ENCODE peak calls at places on chromosomes 2 and 18, in seven cellular contexts. D, C, F, U, W, A and V are unnamed samples.

GRCh38 chr2:158473719-158474392 is 17.1 kb downstream of the PKP4 start:
- DNase-seq in D (no peak), C (no peak), F (no peak), U (no peak), W (no peak), A (no peak), V (no peak)

GRCh38 chr18:75223687-75224347 is 13.2 kb downstream of the TSHZ1 start:
- DNase-seq in D (no peak), C (peak; percentile 53), F (no peak), U (no peak), W (no peak), A (no peak), V (no peak)

GRCh38 chr2:69163109-69163508 is 150.1 kb downstream of the ANTXR1 start:
- DNase-seq in D (peak; percentile 70), C (no peak), F (no peak), U (no peak), W (no peak), A (no peak), V (no peak)

GRCh38 chr2:113117594-113118262 is 9.7 kb upstream of the IL1RN start:
- DNase-seq in D (no peak), C (no peak), F (peak; percentile 68), U (no peak), W (no peak), A (no peak), V (no peak)

GRCh38 chr2:186611526-186611925 is 21.7 kb downstream of the ITGAV start:
- DNase-seq in D (no peak), C (no peak), F (no peak), U (no peak), W (no peak), A (no peak), V (no peak)

GRCh38 chr2:60957643-60958042 is 59.9 kb upstream of the PEX13 start:
- DNase-seq in D (peak; percentile 28), C (no peak), F (no peak), U (no peak), W (no peak), A (no peak), V (peak; percentile 74)

GRCh38 chr2:205323929-205324328 is 358.4 kb upstream of the NRP2 start:
- DNase-seq in D (no peak), C (no peak), F (no peak), U (no peak), W (no peak), A (no peak), V (no peak)

GRCh38 chr2:199784512-199784911 is 66.5 kb downstream of the FTCDNL1 start:
- DNase-seq in D (no peak), C (no peak), F (no peak), U (no peak), W (no peak), A (no peak), V (no peak)

GRCh38 chr2:130785466-130786055 is 30.2 kb downstream of the AMER3 start:
- DNase-seq in D (no peak), C (no peak), F (no peak), U (no peak), W (no peak), A (no peak), V (no peak)

GRCh38 chr2:121153516-121153915 is 131.5 kb downstream of the TFCP2L1 start:
- DNase-seq in D (no peak), C (no peak), F (no peak), U (no peak), W (no peak), A (no peak), V (no peak)

GRCh38 chr18:66534110-66534509 is 69.8 kb downstream of the CDH19 start:
- DNase-seq in D (no peak), C (no peak), F (no peak), U (no peak), W (no peak), A (no peak), V (no peak)

GRCh38 chr2:211611061-211611518 is 927.5 kb downstream of the ERBB4 start:
- DNase-seq in D (peak; percentile 1), C (no peak), F (no peak), U (no peak), W (no peak), A (peak; percentile 9), V (no peak)

GRCh38 chr2:202169131-202169530 is 69.3 kb downstream of the SUMO1 start:
- DNase-seq in D (no peak), C (no peak), F (no peak), U (no peak), W (no peak), A (no peak), V (no peak)

GRCh38 chr2:187942876-187943275 is 348.8 kb upstream of the GULP1 start:
- DNase-seq in D (no peak), C (no peak), F (no peak), U (no peak), W (no peak), A (no peak), V (no peak)

GRCh38 chr2:15200581-15200980 is 360.6 kb downstream of the NBAS start:
- DNase-seq in D (no peak), C (no peak), F (no peak), U (no peak), W (no peak), A (no peak), V (no peak)

GRCh38 chr2:168915433-168916328 is 14.6 kb downstream of the G6PC2 start:
- DNase-seq in D (no peak), C (no peak), F (no peak), U (no peak), W (no peak), A (no peak), V (no peak)

GRCh38 chr2:191150451-191151314 is at the start of gene STAT4:
- DNase-seq in D (no peak), C (peak; percentile 43), F (peak; percentile 92), U (peak; percentile 71), W (no peak), A (peak; percentile 89), V (peak; percentile 93)

GRCh38 chr2:173999724-174000123 is 34.6 kb upstream of the SP3 start:
- DNase-seq in D (no peak), C (no peak), F (no peak), U (no peak), W (no peak), A (no peak), V (no peak)

GRCh38 chr2:168246483-168247340 is 683 bp downstream of the STK39 start:
- DNase-seq in D (peak; percentile 73), C (peak; percentile 59), F (peak; percentile 93), U (peak; percentile 58), W (peak; percentile 44), A (peak; percentile 90), V (peak; percentile 88)

GRCh38 chr18:41881285-41881684 is 73.7 kb upstream of the PIK3C3 start:
- DNase-seq in D (no peak), C (no peak), F (no peak), U (no peak), W (no peak), A (no peak), V (no peak)

GRCh38 chr2:197088694-197089093 is 162.2 kb upstream of the PGAP1 start:
- DNase-seq in D (peak; percentile 48), C (no peak), F (no peak), U (no peak), W (no peak), A (no peak), V (no peak)

GRCh38 chr18:34001376-34001775 is 223.3 kb downstream of the NOL4 start:
- DNase-seq in D (no peak), C (no peak), F (no peak), U (no peak), W (no peak), A (no peak), V (no peak)

GRCh38 chr18:62555135-62555534 is 32.3 kb downstream of the ZCCHC2 start:
- DNase-seq in D (no peak), C (no peak), F (no peak), U (no peak), W (no peak), A (no peak), V (no peak)

GRCh38 chr2:3628241-3628679 is 29.7 kb upstream of the ALLC start:
- DNase-seq in D (no peak), C (no peak), F (peak; percentile 47), U (no peak), W (no peak), A (no peak), V (peak; percentile 42)

GRCh38 chr2:70104231-70105111 is 17.2 kb downstream of the PCBP1 start:
- DNase-seq in D (peak; percentile 67), C (peak; percentile 46), F (peak; percentile 72), U (no peak), W (peak; percentile 86), A (no peak), V (peak; percentile 73)

GRCh38 chr2:151632993-151633592 is 101.2 kb downstream of the NEB start:
- DNase-seq in D (peak; percentile 23), C (no peak), F (no peak), U (no peak), W (no peak), A (no peak), V (no peak)

GRCh38 chr2:128690431-128690830 is 371.8 kb upstream of the HS6ST1 start:
- DNase-seq in D (no peak), C (no peak), F (no peak), U (no peak), W (no peak), A (no peak), V (no peak)

GRCh38 chr2:30663806-30664205 is 143.4 kb downstream of the CAPN13 start:
- DNase-seq in D (no peak), C (no peak), F (no peak), U (no peak), W (no peak), A (no peak), V (no peak)

GRCh38 chr18:62452280-62452824 is 70.5 kb upstream of the ZCCHC2 start:
- DNase-seq in D (peak; percentile 24), C (no peak), F (no peak), U (no peak), W (peak; percentile 36), A (no peak), V (no peak)

GRCh38 chr2:33291278-33292013 is 185.0 kb upstream of the RASGRP3 start:
- DNase-seq in D (peak; percentile 85), C (no peak), F (no peak), U (no peak), W (peak; percentile 42), A (no peak), V (no peak)

GRCh38 chr18:22639026-22639463 is 221.3 kb upstream of the CTAGE1 start:
- DNase-seq in D (no peak), C (no peak), F (no peak), U (no peak), W (no peak), A (no peak), V (no peak)

GRCh38 chr2:63755216-63755615 is 86.5 kb upstream of the UGP2 start:
- DNase-seq in D (no peak), C (no peak), F (no peak), U (no peak), W (no peak), A (no peak), V (no peak)

GRCh38 chr18:45086777-45087176 is 406.1 kb downstream of the SETBP1 start:
- DNase-seq in D (no peak), C (no peak), F (no peak), U (no peak), W (no peak), A (no peak), V (no peak)

GRCh38 chr2:81389203-81389602 is 1084.7 kb upstream of the LRRTM1 start:
- DNase-seq in D (no peak), C (no peak), F (no peak), U (no peak), W (no peak), A (no peak), V (no peak)

GRCh38 chr2:162257416-162257815 is 14.2 kb upstream of the FAP start:
- DNase-seq in D (no peak), C (no peak), F (no peak), U (no peak), W (no peak), A (no peak), V (no peak)

GRCh38 chr2:40367652-40368051 is 84.2 kb downstream of the SLC8A1 start:
- DNase-seq in D (peak; percentile 38), C (no peak), F (no peak), U (no peak), W (no peak), A (no peak), V (no peak)

GRCh38 chr2:206154197-206154596 is 5.0 kb downstream of the NDUFS1 start:
- DNase-seq in D (peak; percentile 55), C (no peak), F (no peak), U (no peak), W (peak; percentile 40), A (no peak), V (no peak)